ENCODE peak calls at places on chromosomes 16 and 17, in seven cellular contexts. Z is CD4-positive, alpha-beta T cell; G is Peyer's patch; D is cardiac fibroblast; B is progenitor cell of endocrine pancreas; R is cardiac muscle cell; V is IMR-90. X is an unnamed sample.

GRCh38 chr17:49787932-49788442 is 494 bp upstream of the KAT7 start:
- DNase-seq in Z (no peak), G (no peak), D (no peak), B (no peak), R (no peak), V (no peak), X (no peak)

GRCh38 chr17:68431045-68431608 is 26.2 kb downstream of the WIPI1 start:
- DNase-seq in Z (no peak), G (no peak), D (no peak), B (no peak), R (no peak), V (no peak), X (no peak)

GRCh38 chr16:88465387-88465983 is 12.4 kb downstream of the ZFPM1 start:
- DNase-seq in Z (no peak), G (no peak), D (no peak), B (no peak), R (no peak), V (no peak), X (no peak)

GRCh38 chr16:74186589-74186988 is 110.0 kb upstream of the PSMD7 start:
- DNase-seq in Z (no peak), G (no peak), D (no peak), B (no peak), R (peak; percentile 29), V (peak; percentile 48), X (no peak)

GRCh38 chr17:65219707-65220106 is 82.5 kb downstream of the RGS9 start:
- DNase-seq in Z (no peak), G (no peak), D (no peak), B (no peak), R (no peak), V (no peak), X (no peak)

GRCh38 chr16:27370318-27370717 is 31.7 kb upstream of the IL21R start:
- DNase-seq in Z (no peak), G (no peak), D (no peak), B (no peak), R (no peak), V (no peak), X (no peak)

GRCh38 chr16:22306788-22307187 is 9.6 kb downstream of the POLR3E start:
- DNase-seq in Z (no peak), G (no peak), D (no peak), B (no peak), R (no peak), V (no peak), X (no peak)

GRCh38 chr17:20313891-20314290 is 153.4 kb downstream of the LGALS9B start:
- DNase-seq in Z (no peak), G (no peak), D (no peak), B (no peak), R (no peak), V (no peak), X (no peak)

GRCh38 chr17:41793749-41794602 is 7.5 kb upstream of the JUP start:
- DNase-seq in Z (no peak), G (no peak), D (no peak), B (no peak), R (peak; percentile 67), V (peak; percentile 59), X (no peak)

DNA sequence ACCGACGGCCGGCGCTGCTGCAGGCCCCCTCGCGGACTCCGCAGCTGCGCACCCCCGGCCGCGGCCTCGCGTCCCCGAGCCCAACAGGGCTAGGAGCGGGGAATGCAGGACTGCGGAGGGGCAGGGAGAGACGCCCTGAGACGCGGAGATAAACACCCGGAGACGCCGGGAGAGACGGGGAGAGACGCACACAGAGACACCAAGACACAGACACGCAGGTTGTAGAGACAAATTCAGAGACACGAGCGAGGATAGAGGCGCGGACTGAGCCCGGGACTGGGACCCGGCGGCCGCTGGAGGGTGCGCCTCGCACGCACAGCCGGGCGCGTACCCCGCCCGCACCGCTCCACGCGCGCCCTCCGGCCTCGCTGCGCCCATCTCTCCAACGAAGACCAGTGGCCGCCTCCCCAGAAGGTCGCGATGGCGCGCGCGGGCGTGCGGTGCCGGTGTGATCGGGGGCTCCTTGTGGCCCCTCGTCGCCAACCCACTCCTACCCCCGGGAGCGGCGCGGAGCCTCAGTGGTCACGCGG is 902 bp downstream of the STAC2 start:
- DNase-seq in Z (no peak), G (no peak), D (no peak), B (no peak), R (no peak), V (no peak), X (peak; percentile 46)
- TF ChIP-seq CTCF in Z (no peak), G (no peak), D (no peak), B (no peak), R (no peak), V (no peak), X (no peak)

DNA sequence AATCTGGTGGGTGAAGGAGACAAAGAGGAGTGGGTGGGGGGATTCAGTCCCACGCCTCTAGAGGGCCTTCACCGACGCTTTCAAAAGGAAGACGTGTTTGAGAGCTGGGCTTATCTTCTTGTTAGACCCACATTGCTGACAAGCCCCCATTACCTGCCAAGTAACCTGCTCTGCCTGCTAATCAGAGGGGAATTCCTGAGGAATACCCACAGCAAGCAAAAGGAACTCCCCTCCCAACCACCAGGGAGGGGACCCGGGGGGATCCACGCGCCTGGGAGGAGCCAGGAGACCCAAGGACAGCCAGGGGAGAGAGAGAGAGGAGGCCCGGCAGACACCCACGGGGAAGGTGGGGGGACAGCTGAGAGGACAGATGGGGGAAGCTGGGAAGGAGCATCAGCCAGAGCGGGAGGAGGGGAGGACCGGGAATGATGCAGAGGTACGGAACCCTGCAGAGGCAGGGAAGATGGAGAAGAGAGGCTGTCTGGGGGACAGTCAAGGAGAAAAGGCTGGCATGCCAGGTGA is 986 bp downstream of the MTMR4 start:
- DNase-seq in Z (no peak), G (no peak), D (no peak), B (no peak), R (no peak), V (no peak), X (peak; percentile 73)
- TF ChIP-seq CTCF in Z (no peak), G (no peak), D (no peak), B (no peak), R (no peak), V (no peak), X (no peak)

DNA sequence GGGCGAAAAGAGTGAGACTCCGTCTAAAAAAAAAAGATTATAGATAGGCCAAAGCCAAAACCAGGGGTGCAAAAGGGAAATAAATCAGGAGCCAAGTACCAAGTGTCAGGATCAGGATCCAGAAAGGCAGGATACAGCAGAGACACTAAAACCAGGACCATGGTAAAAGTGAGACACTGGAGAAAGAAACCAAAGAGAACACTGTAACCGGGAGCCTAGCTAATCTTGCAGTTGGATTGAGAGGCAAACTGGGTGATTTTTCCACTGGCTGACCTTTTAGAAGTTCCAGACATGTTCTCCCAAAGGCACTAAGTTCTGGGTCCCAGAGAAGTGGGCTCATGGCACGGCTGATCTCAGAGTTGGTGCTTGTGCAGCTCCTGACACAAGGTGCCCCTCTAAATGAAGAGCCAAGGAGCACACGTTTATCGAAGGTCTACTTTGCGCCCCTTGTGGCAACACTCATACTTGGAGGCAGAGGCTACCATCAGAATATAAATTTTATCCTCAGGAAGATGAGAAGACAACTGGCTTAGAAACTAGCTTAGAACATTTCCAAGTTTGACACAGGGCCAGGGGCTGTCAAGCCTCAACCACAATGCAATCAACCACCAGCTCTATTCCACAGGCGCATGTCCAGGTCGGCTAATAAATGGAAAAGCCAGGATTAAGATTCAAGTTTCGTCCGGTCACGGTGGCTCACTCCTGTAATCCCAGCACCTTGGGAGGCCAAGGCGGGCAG is 27.5 kb upstream of the HELZ start:
- DNase-seq in Z (no peak), G (no peak), D (no peak), B (no peak), R (peak; percentile 25), V (no peak), X (no peak)
- TF ChIP-seq CTCF in Z (no peak), G (no peak), D (peak; percentile 24), B (peak; percentile 49), R (peak; percentile 45), V (peak; percentile 20), X (peak; percentile 36)

GRCh38 chr16:68310441-68311315 is at the start of the genes PRMT7 and SLC7A6OS:
- DNase-seq in Z (peak; percentile 85), G (peak; percentile 96), D (peak; percentile 87), B (peak; percentile 78), R (peak; percentile 90), V (peak; percentile 84), X (peak; percentile 94)
- TF ChIP-seq CTCF in Z (peak; percentile 14), G (peak; percentile 42), D (peak; percentile 6), B (no peak), R (peak; percentile 30), V (peak; percentile 5), X (no peak)

DNA sequence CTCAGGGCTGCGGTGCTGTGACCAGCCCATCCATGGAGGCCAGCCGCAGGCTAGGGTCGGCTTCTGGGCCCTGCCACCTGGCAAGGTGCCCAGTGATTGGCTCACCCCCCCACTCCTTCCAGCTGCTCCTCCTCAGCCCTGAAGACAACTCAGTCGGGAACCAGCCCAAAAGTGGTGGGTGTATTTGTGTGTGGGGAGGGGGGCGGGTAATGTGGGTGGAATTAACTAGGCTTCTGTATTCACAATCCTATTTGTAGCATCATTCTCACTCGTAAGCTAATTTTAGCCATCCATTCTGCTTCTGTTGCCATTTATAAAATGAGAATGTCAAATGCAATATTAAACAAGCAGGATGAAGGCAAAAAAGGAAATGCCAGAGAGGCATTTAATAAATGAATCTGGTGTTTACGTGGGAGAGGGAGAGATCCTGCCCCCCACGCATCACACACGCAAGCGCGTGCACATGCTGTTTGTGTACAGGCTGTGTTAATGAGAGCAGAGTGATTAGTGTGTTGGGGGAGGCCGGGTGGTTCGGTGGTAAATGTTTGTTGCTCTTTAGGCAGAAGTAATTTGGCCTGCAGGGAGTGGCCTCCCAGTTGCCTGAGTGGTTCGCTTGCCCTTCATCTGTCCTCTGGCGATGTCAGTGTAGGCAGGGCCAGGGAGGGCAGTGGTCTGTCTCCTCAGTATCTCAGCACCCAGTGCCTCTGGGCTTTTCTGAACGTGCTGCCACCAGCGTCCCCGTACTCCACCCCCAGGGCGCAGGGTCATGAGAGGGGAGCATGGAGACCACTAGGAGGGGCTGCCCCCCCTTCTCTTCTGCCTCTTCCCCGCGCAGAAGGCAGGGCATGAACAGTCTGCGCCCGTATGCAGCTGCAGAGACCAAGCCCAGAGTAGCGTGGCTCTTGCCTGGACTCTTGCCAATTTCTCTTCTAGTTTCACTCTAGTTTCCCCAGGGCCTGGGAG is 140.0 kb downstream of the CCDC182 start:
- DNase-seq in Z (peak; percentile 22), G (peak; percentile 81), D (peak; percentile 55), B (no peak), R (peak; percentile 68), V (peak; percentile 55), X (peak; percentile 35)
- TF ChIP-seq CTCF in Z (no peak), G (no peak), D (no peak), B (no peak), R (no peak), V (no peak), X (no peak)